ENCODE peak calls at places on chromosome 1, in five cellular contexts. H is T-helper 9 cell; B is activated CD8-positive, alpha-beta memory T cell treated with anti-CD3 and anti-CD28 coated beads, Interleukin-2, amount 10 ng/mL, durations not matched to agents 7 days and 5 days; O is lower lobe of right lung; K is left ventricle myocardium inferior. Y is an unnamed sample.

GRCh38 chr1:17365271-17365670 is 6.7 kb upstream of the PADI6 start:
- DNase-seq in K (no peak), B (no peak), O (no peak), H (no peak), Y (no peak)

GRCh38 chr1:40896482-40896881 is 34.3 kb upstream of the CITED4 start:
- DNase-seq in H (no peak), B (no peak), K (no peak), O (no peak), Y (no peak)

GRCh38 chr1:18599096-18599495 is 31.6 kb upstream of the PAX7 start:
- DNase-seq in K (no peak), H (no peak), B (no peak), O (no peak), Y (peak)

GRCh38 chr1:161163793-161164192 is 2.4 kb upstream of the PPOX start:
- DNase-seq in H (no peak), O (no peak), K (no peak), B (no peak), Y (peak)

GRCh38 chr1:10730985-10731384 is 65.5 kb downstream of the CASZ1 start:
- DNase-seq in K (no peak), H (no peak), O (no peak), B (no peak), Y (no peak)

GRCh38 chr1:101105877-101106276 is 80.3 kb upstream of the DPH5 start:
- DNase-seq in O (no peak), H (no peak), B (no peak), K (no peak), Y (no peak)

GRCh38 chr1:45411510-45411899 is 71.3 kb upstream of the MUTYH start:
- DNase-seq in K (no peak), H (no peak), O (no peak), B (no peak), Y (no peak)

GRCh38 chr1:153355445-153356071 is 2.1 kb upstream of the S100A9 start:
- DNase-seq in H (peak), O (peak), K (peak), B (peak), Y (peak)

GRCh38 chr1:56000424-56000823 is 578.9 kb downstream of the PLPP3 start:
- DNase-seq in H (no peak), B (no peak), O (no peak), K (no peak), Y (no peak)

GRCh38 chr1:236018885-236019453 is 45.9 kb downstream of the NID1 start:
- DNase-seq in K (peak), O (no peak), B (no peak), H (no peak), Y (peak)

GRCh38 chr1:32494196-32494595 is 29.3 kb downstream of the ZBTB8B start:
- DNase-seq in K (no peak), H (no peak), B (no peak), O (no peak), Y (no peak)

GRCh38 chr1:40308036-40308727 is 8.9 kb downstream of the COL9A2 start:
- DNase-seq in H (no peak), O (no peak), B (no peak), K (peak), Y (no peak)

GRCh38 chr1:107480548-107480947 is 339.7 kb downstream of the NTNG1 start:
- DNase-seq in H (no peak), K (no peak), O (no peak), B (no peak), Y (no peak)

GRCh38 chr1:25774921-25775774 is 24.8 kb upstream of the SELENON start:
- DNase-seq in B (peak), O (no peak), H (peak), K (no peak), Y (no peak)

Y was measured in posterior vena cava.